ENCODE peak calls at places on chromosomes 12 and 14, in four cellular contexts. R, Z, V and S are unnamed samples.

GRCh38 chr14:89137514-89138163 is 279.4 kb downstream of the FOXN3 start:
- DNase-seq in R (no peak), Z (peak; percentile 70), V (no peak), S (no peak)

GRCh38 chr14:102516531-102517411 is 7.2 kb upstream of the ANKRD9 start:
- DNase-seq in Z (no peak), V (peak; percentile 76), R (peak; percentile 39), S (no peak)

GRCh38 chr12:103109861-103110260 is 152.4 kb downstream of the ASCL1 start:
- DNase-seq in R (no peak), V (no peak), Z (no peak), S (no peak)

GRCh38 chr12:21651821-21652220 is 5.8 kb downstream of the LDHB start:
- DNase-seq in V (no peak), R (no peak), Z (no peak), S (no peak)

GRCh38 chr12:98456583-98457573 is 58.5 kb upstream of the TMPO start:
- DNase-seq in R (peak; percentile 52), V (peak; percentile 28), Z (no peak), S (no peak)

GRCh38 chr14:61145903-61146411 is 135.2 kb downstream of the TMEM30B start:
- DNase-seq in Z (no peak), V (no peak), R (no peak), S (no peak)

GRCh38 chr12:120466560-120467315 is 2.8 kb downstream of the SRSF9 start:
- DNase-seq in Z (peak; percentile 34), R (peak; percentile 18), V (peak; percentile 13), S (no peak)

GRCh38 chr14:29092121-29092520 is 325.5 kb downstream of the FOXG1 start:
- DNase-seq in R (no peak), V (no peak), Z (no peak), S (no peak)

GRCh38 chr12:95690861-95691635 is 99.5 kb downstream of the NTN4 start:
- DNase-seq in R (no peak), V (no peak), Z (no peak), S (no peak)

GRCh38 chr14:62667515-62667914 is 377.7 kb downstream of the KCNH5 start:
- DNase-seq in Z (no peak), V (no peak), R (no peak), S (no peak)

GRCh38 chr14:57085801-57086200 is 182.9 kb downstream of the EXOC5 start:
- DNase-seq in V (no peak), R (no peak), Z (no peak), S (no peak)

GRCh38 chr12:26372856-26373255 is 177.5 kb downstream of the SSPN start:
- DNase-seq in Z (no peak), R (no peak), V (no peak), S (no peak)

GRCh38 chr12:530308-530707 is 70.6 kb downstream of the B4GALNT3 start:
- DNase-seq in V (no peak), Z (no peak), R (no peak), S (no peak)

GRCh38 chr12:3947781-3948180 is 74.6 kb upstream of the PARP11 start:
- DNase-seq in V (no peak), Z (no peak), R (no peak), S (no peak)

GRCh38 chr14:57692671-57693070 is 173.2 kb downstream of the SLC35F4 start:
- DNase-seq in R (no peak), Z (peak; percentile 49), V (no peak), S (no peak)

GRCh38 chr14:61460853-61461611 is 139.7 kb downstream of the PRKCH start:
- DNase-seq in R (no peak), V (no peak), Z (no peak), S (no peak)

GRCh38 chr14:75448209-75448608 is 20.4 kb downstream of the JDP2 start:
- DNase-seq in R (no peak), V (no peak), Z (no peak), S (no peak)

GRCh38 chr14:59870277-59871165 is at the start of gene RTN1:
- DNase-seq in Z (no peak), R (no peak), V (peak; percentile 25), S (peak; percentile 23)

GRCh38 chr12:90229771-90230170 is 521.1 kb upstream of the ATP2B1 start:
- DNase-seq in V (no peak), R (no peak), Z (no peak), S (no peak)

GRCh38 chr12:113471619-113472171 is at the start of gene LHX5:
- DNase-seq in Z (no peak), V (no peak), R (no peak), S (no peak)

GRCh38 chr12:47304161-47304560 is 224.4 kb upstream of the AMIGO2 start:
- DNase-seq in Z (no peak), V (no peak), R (no peak), S (no peak)

GRCh38 chr14:101962503-101962874 is 1.9 kb upstream of the DYNC1H1 start:
- DNase-seq in R (peak; percentile 48), V (peak; percentile 64), Z (peak; percentile 21), S (peak; percentile 58)

GRCh38 chr12:67269632-67270578 is 747 bp downstream of the CAND1 start:
- DNase-seq in R (peak; percentile 59), Z (no peak), V (peak; percentile 54), S (peak; percentile 17)

GRCh38 chr12:43285248-43285647 is 266.8 kb downstream of the ADAMTS20 start:
- DNase-seq in R (no peak), V (no peak), Z (no peak), S (peak; percentile 11)

GRCh38 chr14:37172024-37172869 is at the start of gene SLC25A21:
- DNase-seq in R (peak; percentile 70), V (peak; percentile 68), Z (peak; percentile 71), S (peak; percentile 50)

GRCh38 chr12:124727922-124728321 is 135.7 kb downstream of the SCARB1 start:
- DNase-seq in R (no peak), Z (peak; percentile 52), V (no peak), S (no peak)

GRCh38 chr12:80033457-80033856 is 65.9 kb upstream of the OTOGL start:
- DNase-seq in R (no peak), Z (no peak), V (no peak), S (no peak)

GRCh38 chr12:44774815-44775411 is 101.2 kb downstream of the NELL2 start:
- DNase-seq in V (peak; percentile 29), Z (peak; percentile 15), R (no peak), S (peak; percentile 13)

GRCh38 chr12:129788506-129788905 is 115.3 kb downstream of the TMEM132D start:
- DNase-seq in V (no peak), Z (no peak), R (no peak), S (no peak)

GRCh38 chr12:96780330-96780729 is 126.7 kb upstream of the NEDD1 start:
- DNase-seq in V (no peak), R (no peak), Z (no peak), S (no peak)

GRCh38 chr12:2876431-2877046 is 435 bp downstream of the FOXM1 start:
- DNase-seq in Z (no peak), V (no peak), R (no peak), S (no peak)

GRCh38 chr12:47891356-47891755 is 13.4 kb downstream of the VDR start:
- DNase-seq in V (no peak), R (no peak), Z (no peak), S (no peak)

GRCh38 chr12:108509806-108510205 is 5.3 kb upstream of the FICD start:
- DNase-seq in Z (no peak), V (no peak), R (no peak), S (no peak)

GRCh38 chr12:43692064-43692463 is 66.5 kb downstream of the PUS7L start:
- DNase-seq in Z (peak; percentile 4), V (no peak), R (no peak), S (no peak)

GRCh38 chr12:100427078-100427477 is 46.6 kb upstream of the NR1H4 start:
- DNase-seq in V (no peak), Z (peak; percentile 23), R (no peak), S (no peak)

GRCh38 chr12:90207799-90208198 is 499.2 kb upstream of the ATP2B1 start:
- DNase-seq in V (no peak), Z (no peak), R (no peak), S (no peak)

GRCh38 chr12:92398565-92399309 is 253.1 kb upstream of the BTG1 start:
- DNase-seq in Z (no peak), R (no peak), V (no peak), S (no peak)

GRCh38 chr12:48001426-48002178 is 2.7 kb downstream of the COL2A1 start:
- DNase-seq in V (peak; percentile 54), R (no peak), Z (peak; percentile 4), S (no peak)

GRCh38 chr12:127241056-127241830 is 1025.7 kb upstream of the TMEM132C start:
- DNase-seq in V (no peak), Z (no peak), R (no peak), S (peak; percentile 65)

GRCh38 chr12:64753427-64753826 is 5.8 kb downstream of the GNS start:
- DNase-seq in Z (no peak), V (no peak), R (no peak), S (no peak)
- H3K4me1 ChIP-seq in Z (peaks cover 4% of the 10 kb centered on the region), V (no peaks in the 10 kb centered on the region), R (peaks cover 3% of the 10 kb centered on the region), S (peaks cover 15% of the 10 kb centered on the region)

DNA sequence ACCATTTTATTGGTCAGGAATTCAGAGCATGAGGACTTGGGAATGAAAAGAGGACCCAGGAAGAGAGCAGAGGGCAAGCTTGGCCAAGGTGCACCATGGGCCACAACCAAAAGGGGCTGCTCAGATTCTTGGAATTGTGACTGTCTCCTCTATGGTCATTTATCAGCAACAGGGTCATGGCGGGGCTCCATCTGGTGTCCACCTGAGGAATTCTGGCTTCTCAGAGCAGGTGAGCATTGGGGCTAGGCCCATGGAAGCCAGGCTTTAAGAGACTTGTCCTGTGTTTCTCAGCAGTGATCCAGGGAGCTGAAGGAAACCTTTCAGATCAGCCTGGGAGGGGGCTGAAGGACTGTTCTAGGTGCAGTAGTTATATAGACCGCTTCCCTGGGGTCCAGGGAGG is 2.6 kb upstream of the RIN3 start:
- DNase-seq in V (no peak), Z (peak; percentile 51), R (no peak), S (no peak)
- H3K4me1 ChIP-seq in V (peaks cover 13% of the 10 kb centered on the region), Z (peaks cover 42% of the 10 kb centered on the region), R (peaks cover 7% of the 10 kb centered on the region), S (peaks cover 40% of the 10 kb centered on the region)

DNA sequence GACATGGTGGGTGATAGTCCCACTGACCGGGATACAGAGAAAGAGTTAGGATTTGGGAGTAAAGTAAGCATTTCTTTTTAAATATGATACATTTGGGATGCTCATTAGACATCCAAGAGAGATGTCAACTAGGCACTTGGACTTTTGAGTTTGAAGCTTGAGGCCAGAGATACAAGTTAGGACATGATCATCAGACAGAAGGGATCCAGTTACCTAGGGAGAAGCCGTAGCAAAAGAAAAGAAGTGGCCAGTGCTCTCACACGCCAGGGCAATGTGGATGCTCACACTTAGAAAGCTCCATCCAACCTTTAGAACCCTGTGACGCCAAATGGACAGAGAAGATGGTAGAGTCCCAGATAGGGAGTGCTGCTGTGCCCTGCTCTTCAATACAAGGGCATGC is 14.0 kb upstream of the STON2 start:
- DNase-seq in Z (no peak), R (no peak), V (no peak), S (no peak)
- H3K4me1 ChIP-seq in Z (no peaks in the 10 kb centered on the region), R (no peaks in the 10 kb centered on the region), V (no peaks in the 10 kb centered on the region), S (no peaks in the 10 kb centered on the region)

GRCh38 chr12:31914927-31915326 is 44.3 kb upstream of the RESF1 start:
- DNase-seq in R (no peak), V (no peak), Z (no peak), S (no peak)
- H3K4me1 ChIP-seq in R (no peaks in the 10 kb centered on the region), V (no peaks in the 10 kb centered on the region), Z (no peaks in the 10 kb centered on the region), S (no peaks in the 10 kb centered on the region)